ENCODE peak calls at places on chromosomes 2 and 18, in four cellular contexts. X is CD4-positive, alpha-beta T cell; J is left kidney; Z is NCI-H446 treated with DMSO at 0.1 percent for 48 hours. W is an unnamed sample.

GRCh38 chr2:130864830-130865229 is 28.1 kb downstream of the ARHGEF4 start:
- DNase-seq in X (no peak), J (peak; percentile 35), Z (no peak), W (peak; percentile 78)

GRCh38 chr2:54879598-54880355 is 156.3 kb downstream of the EML6 start:
- DNase-seq in X (no peak), J (peak; percentile 24), Z (peak; percentile 86), W (peak; percentile 60)

GRCh38 chr18:49628993-49629795 is 67.3 kb downstream of the LIPG start:
- DNase-seq in X (no peak), J (peak; percentile 76), Z (peak; percentile 72), W (peak; percentile 68)

GRCh38 chr2:154608438-154608837 is 90.1 kb upstream of the KCNJ3 start:
- DNase-seq in X (no peak), J (no peak), Z (no peak), W (no peak)

GRCh38 chr2:23312996-23313606 is 71.9 kb upstream of the KLHL29 start:
- DNase-seq in X (no peak), J (peak; percentile 60), Z (no peak), W (peak; percentile 12)

GRCh38 chr18:12391487-12392136 is 14.6 kb upstream of the AFG3L2 start:
- DNase-seq in X (peak; percentile 34), J (peak; percentile 80), Z (no peak), W (peak; percentile 82)

GRCh38 chr2:106642679-106643078 is 155.5 kb downstream of the CD8B2 start:
- DNase-seq in X (no peak), J (no peak), Z (no peak), W (peak; percentile 57)

GRCh38 chr2:233995985-233996384 is 54.5 kb upstream of the SPP2 start:
- DNase-seq in X (no peak), J (no peak), Z (no peak), W (no peak)

GRCh38 chr2:172480301-172481218 is 53.2 kb downstream of the ITGA6 start:
- DNase-seq in X (no peak), J (peak; percentile 5), Z (no peak), W (no peak)

GRCh38 chr2:101754613-101755012 is 57.1 kb downstream of the MAP4K4 start:
- DNase-seq in X (no peak), J (no peak), Z (peak; percentile 38), W (peak; percentile 20)

GRCh38 chr2:191748528-191749180 is 70.7 kb downstream of the NABP1 start:
- DNase-seq in X (no peak), J (no peak), Z (no peak), W (no peak)

GRCh38 chr2:854460-854859 is 96.2 kb upstream of the SNTG2 start:
- DNase-seq in X (no peak), J (peak; percentile 59), Z (no peak), W (peak; percentile 5)

W was measured in NCI-H69.